ENCODE peak calls at places on chromosomes 7 and 10, in eight cellular contexts. M, S, Z, Q, T, P, W and U are unnamed samples.

GRCh38 chr10:78357673-78358206 is 324.1 kb downstream of the RPS24 start:
- DNase-seq in M (no peak), S (no peak), Z (no peak), Q (no peak), T (no peak), P (no peak), W (no peak), U (no peak)

GRCh38 chr7:155986497-155987160 is 174.4 kb upstream of the SHH start:
- DNase-seq in M (no peak), S (no peak), Z (no peak), Q (no peak), T (no peak), P (no peak), W (no peak), U (no peak)

GRCh38 chr7:76066716-76067503 is 19.0 kb downstream of the MDH2 start:
- DNase-seq in M (no peak), S (no peak), Z (no peak), Q (no peak), T (no peak), P (no peak), W (no peak), U (no peak)

GRCh38 chr7:151308256-151308655 is 33.4 kb upstream of the NUB1 start:
- DNase-seq in M (no peak), S (no peak), Z (no peak), Q (peak; percentile 7), T (no peak), P (no peak), W (no peak), U (no peak)

GRCh38 chr7:101302641-101303101 is 18.9 kb downstream of the IFT22 start:
- DNase-seq in M (no peak), S (no peak), Z (no peak), Q (no peak), T (no peak), P (no peak), W (no peak), U (no peak)

GRCh38 chr7:66571568-66571967 is 57.1 kb upstream of the KCTD7 start:
- DNase-seq in M (no peak), S (no peak), Z (no peak), Q (no peak), T (no peak), P (no peak), W (no peak), U (no peak)

GRCh38 chr10:24944512-24945255 is 7.7 kb downstream of the PRTFDC1 start:
- DNase-seq in M (no peak), S (no peak), Z (no peak), Q (no peak), T (peak; percentile 14), P (peak; percentile 48), W (peak; percentile 13), U (no peak)

GRCh38 chr7:20185988-20186387 is 31.2 kb downstream of the MACC1 start:
- DNase-seq in M (no peak), S (no peak), Z (no peak), Q (no peak), T (no peak), P (no peak), W (no peak), U (no peak)

GRCh38 chr10:132608511-132609195 is 71.1 kb downstream of the INPP5A start:
- DNase-seq in M (no peak), S (no peak), Z (no peak), Q (peak; percentile 15), T (no peak), P (no peak), W (no peak), U (no peak)

GRCh38 chr10:102280397-102281015 is 35.2 kb downstream of the GBF1 start:
- DNase-seq in M (peak; percentile 11), S (no peak), Z (no peak), Q (peak; percentile 61), T (peak; percentile 46), P (peak; percentile 100), W (no peak), U (no peak)

GRCh38 chr7:75858430-75858829 is 20.4 kb upstream of the RHBDD2 start:
- DNase-seq in M (no peak), S (no peak), Z (no peak), Q (no peak), T (no peak), P (no peak), W (no peak), U (no peak)

GRCh38 chr7:28151965-28152364 is 28.6 kb downstream of the JAZF1 start:
- DNase-seq in M (no peak), S (peak; percentile 40), Z (peak; percentile 67), Q (no peak), T (no peak), P (no peak), W (peak; percentile 47), U (no peak)
- H3K4me3 ChIP-seq in M (no peak overlapping the region), S (no peak overlapping the region), Z (peak overlapping the region; percentile 80), Q (no peak overlapping the region), T (no peak overlapping the region), P (no peak overlapping the region), W (no peak overlapping the region), U (no peak overlapping the region)

GRCh38 chr7:57404967-57405421 is 45.0 kb upstream of the ZNF716 start:
- DNase-seq in M (no peak), S (no peak), Z (no peak), Q (no peak), T (no peak), P (no peak), W (no peak), U (no peak)

GRCh38 chr7:57407125-57407524 is 42.9 kb upstream of the ZNF716 start:
- DNase-seq in M (no peak), S (no peak), Z (no peak), Q (no peak), T (no peak), P (no peak), W (no peak), U (no peak)

GRCh38 chr7:57404343-57404966 is 45.5 kb upstream of the ZNF716 start:
- DNase-seq in M (peak; percentile 66), S (no peak), Z (no peak), Q (peak; percentile 44), T (no peak), P (no peak), W (no peak), U (no peak)

GRCh38 chr7:57400531-57401155 is 49.3 kb upstream of the ZNF716 start:
- DNase-seq in M (no peak), S (no peak), Z (no peak), Q (no peak), T (no peak), P (no peak), W (no peak), U (no peak)

GRCh38 chr7:57403601-57404342 is 46.2 kb upstream of the ZNF716 start:
- DNase-seq in M (peak; percentile 67), S (no peak), Z (no peak), Q (peak; percentile 52), T (no peak), P (no peak), W (no peak), U (no peak)
- H3K4me3 ChIP-seq in M (no peak overlapping the region), S (no peak overlapping the region), Z (no peak overlapping the region), Q (peak overlapping the region; percentile 51), T (no peak overlapping the region), P (no peak overlapping the region), W (no peak overlapping the region), U (no peak overlapping the region)

GRCh38 chr7:23475579-23475844 is 5.2 kb upstream of the IGF2BP3 start:
- DNase-seq in M (no peak), S (no peak), Z (no peak), Q (no peak), T (no peak), P (no peak), W (no peak), U (no peak)

GRCh38 chr7:23477170-23477525 is 6.9 kb upstream of the IGF2BP3 start:
- DNase-seq in M (no peak), S (no peak), Z (no peak), Q (no peak), T (no peak), P (no peak), W (no peak), U (no peak)

GRCh38 chr7:23474829-23475578 is 4.7 kb upstream of the IGF2BP3 start:
- DNase-seq in M (no peak), S (no peak), Z (peak; percentile 25), Q (no peak), T (no peak), P (no peak), W (no peak), U (no peak)

GRCh38 chr7:23477962-23478866 is 7.9 kb upstream of the IGF2BP3 start:
- DNase-seq in M (no peak), S (no peak), Z (no peak), Q (no peak), T (no peak), P (no peak), W (no peak), U (no peak)

DNA sequence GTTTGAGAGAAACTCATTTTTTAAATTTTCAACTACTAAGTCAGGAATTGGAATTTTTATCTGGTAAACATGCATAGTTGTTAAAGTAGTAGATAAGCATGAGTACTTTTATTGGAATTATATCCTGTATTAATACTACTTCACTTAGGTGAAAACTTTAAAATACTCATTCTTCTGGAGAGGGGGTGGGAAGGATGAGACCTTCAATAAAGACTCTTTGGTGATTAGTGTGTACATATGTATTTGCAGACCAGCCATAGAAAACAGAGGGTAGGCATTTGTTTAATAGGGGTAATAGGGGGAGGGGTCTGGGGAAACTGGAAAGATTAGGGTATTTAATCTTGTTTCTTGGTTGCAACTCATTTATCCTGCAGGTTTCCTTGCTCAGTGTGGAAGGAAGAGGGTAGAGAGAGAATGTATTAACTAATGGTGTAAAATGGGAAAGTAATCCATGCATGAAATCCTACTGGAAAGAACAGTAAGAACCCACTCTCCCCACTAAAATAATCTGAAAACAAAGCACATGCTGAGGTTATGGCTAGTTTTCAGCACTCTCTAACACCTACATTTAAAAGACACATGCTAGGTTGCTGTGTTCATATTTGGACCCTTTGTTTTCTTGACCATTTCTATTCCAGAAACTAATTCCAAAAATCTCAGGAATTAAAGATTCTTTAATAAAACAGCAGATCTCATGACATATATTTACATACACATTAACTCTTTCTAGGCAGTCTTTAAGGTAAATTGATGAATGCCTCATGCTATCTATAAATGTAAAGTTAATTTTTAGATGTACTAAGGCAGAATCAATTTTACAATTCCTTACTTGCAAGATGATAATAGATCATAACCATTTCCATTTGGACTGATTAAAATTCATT is 6.2 kb upstream of the IGF2BP3 start:
- DNase-seq in M (no peak), S (no peak), Z (no peak), Q (no peak), T (no peak), P (no peak), W (no peak), U (no peak)
- H3K4me3 ChIP-seq in M (no peak overlapping the region), S (no peak overlapping the region), Z (no peak overlapping the region), Q (no peak overlapping the region), T (peak overlapping the region; percentile 97), P (peak overlapping the region; percentile 87), W (peak overlapping the region; percentile 98), U (no peak overlapping the region)

GRCh38 chr7:22551768-22552513 is 52.0 kb upstream of the STEAP1B start:
- DNase-seq in M (no peak), S (no peak), Z (no peak), Q (no peak), T (no peak), P (no peak), W (peak; percentile 88), U (peak; percentile 89)

GRCh38 chr7:22548313-22548712 is 48.3 kb upstream of the STEAP1B start:
- DNase-seq in M (no peak), S (no peak), Z (no peak), Q (no peak), T (no peak), P (no peak), W (no peak), U (no peak)

GRCh38 chr7:22549051-22549450 is 49.1 kb upstream of the STEAP1B start:
- DNase-seq in M (no peak), S (no peak), Z (no peak), Q (no peak), T (no peak), P (no peak), W (no peak), U (no peak)

GRCh38 chr7:22550514-22551010 is 50.6 kb upstream of the STEAP1B start:
- DNase-seq in M (no peak), S (no peak), Z (no peak), Q (no peak), T (no peak), P (no peak), W (no peak), U (no peak)

GRCh38 chr7:22549667-22550513 is 49.9 kb upstream of the STEAP1B start:
- DNase-seq in M (no peak), S (peak; percentile 45), Z (no peak), Q (no peak), T (peak; percentile 61), P (no peak), W (peak; percentile 40), U (no peak)
- H3K4me3 ChIP-seq in M (peak overlapping the region; percentile 13), S (no peak overlapping the region), Z (no peak overlapping the region), Q (peak overlapping the region; percentile 33), T (no peak overlapping the region), P (no peak overlapping the region), W (no peak overlapping the region), U (no peak overlapping the region)